ENCODE peak calls at places on chromosomes 12 and 14, in eight cellular contexts. One of them, this sample, is unnamed.

GRCh38 chr12:117040496-117040895 is 58.7 kb downstream of the TESC start:
- DNase-seq in stomach: no peak
- DNase-seq in esophagus muscularis mucosa: no peak
- DNase-seq in spleen: peak; percentile 65
- DNase-seq in HepG2: no peak
- DNase-seq in GM12891: no peak
- DNase-seq in sigmoid colon: no peak
- DNase-seq in vagina: no peak
- DNase-seq in this sample: no peak

GRCh38 chr14:100806386-100806785 is 19.5 kb upstream of the MEG3 start:
- DNase-seq in stomach: no peak
- DNase-seq in esophagus muscularis mucosa: no peak
- DNase-seq in spleen: no peak
- DNase-seq in HepG2: no peak
- DNase-seq in GM12891: no peak
- DNase-seq in sigmoid colon: no peak
- DNase-seq in vagina: no peak
- DNase-seq in this sample: no peak

GRCh38 chr14:32330356-32331226 is 1.5 kb downstream of the AKAP6 start:
- DNase-seq in stomach: no peak
- DNase-seq in esophagus muscularis mucosa: no peak
- DNase-seq in spleen: no peak
- DNase-seq in HepG2: no peak
- DNase-seq in GM12891: no peak
- DNase-seq in sigmoid colon: no peak
- DNase-seq in vagina: no peak
- DNase-seq in this sample: no peak

GRCh38 chr14:80055226-80055625 is 156.1 kb downstream of the DIO2 start:
- DNase-seq in stomach: no peak
- DNase-seq in esophagus muscularis mucosa: no peak
- DNase-seq in spleen: no peak
- DNase-seq in HepG2: no peak
- DNase-seq in GM12891: no peak
- DNase-seq in sigmoid colon: no peak
- DNase-seq in vagina: no peak
- DNase-seq in this sample: no peak

GRCh38 chr12:102680296-102680695 is 199.9 kb upstream of the IGF1 start:
- DNase-seq in stomach: no peak
- DNase-seq in esophagus muscularis mucosa: no peak
- DNase-seq in spleen: no peak
- DNase-seq in HepG2: no peak
- DNase-seq in GM12891: no peak
- DNase-seq in sigmoid colon: no peak
- DNase-seq in vagina: no peak
- DNase-seq in this sample: no peak

GRCh38 chr14:92005019-92005418 is 34.8 kb downstream of the TRIP11 start:
- DNase-seq in stomach: no peak
- DNase-seq in esophagus muscularis mucosa: no peak
- DNase-seq in spleen: no peak
- DNase-seq in HepG2: no peak
- DNase-seq in GM12891: no peak
- DNase-seq in sigmoid colon: no peak
- DNase-seq in vagina: no peak
- DNase-seq in this sample: no peak

GRCh38 chr12:75592638-75593335 is 81.4 kb upstream of the KRR1 start:
- DNase-seq in stomach: no peak
- DNase-seq in esophagus muscularis mucosa: no peak
- DNase-seq in spleen: no peak
- DNase-seq in HepG2: peak; percentile 4
- DNase-seq in GM12891: no peak
- DNase-seq in sigmoid colon: no peak
- DNase-seq in vagina: no peak
- DNase-seq in this sample: no peak

GRCh38 chr12:89951050-89951693 is 242.5 kb upstream of the ATP2B1 start:
- DNase-seq in stomach: no peak
- DNase-seq in esophagus muscularis mucosa: no peak
- DNase-seq in spleen: no peak
- DNase-seq in HepG2: no peak
- DNase-seq in GM12891: no peak
- DNase-seq in sigmoid colon: no peak
- DNase-seq in vagina: no peak
- DNase-seq in this sample: no peak

DNA sequence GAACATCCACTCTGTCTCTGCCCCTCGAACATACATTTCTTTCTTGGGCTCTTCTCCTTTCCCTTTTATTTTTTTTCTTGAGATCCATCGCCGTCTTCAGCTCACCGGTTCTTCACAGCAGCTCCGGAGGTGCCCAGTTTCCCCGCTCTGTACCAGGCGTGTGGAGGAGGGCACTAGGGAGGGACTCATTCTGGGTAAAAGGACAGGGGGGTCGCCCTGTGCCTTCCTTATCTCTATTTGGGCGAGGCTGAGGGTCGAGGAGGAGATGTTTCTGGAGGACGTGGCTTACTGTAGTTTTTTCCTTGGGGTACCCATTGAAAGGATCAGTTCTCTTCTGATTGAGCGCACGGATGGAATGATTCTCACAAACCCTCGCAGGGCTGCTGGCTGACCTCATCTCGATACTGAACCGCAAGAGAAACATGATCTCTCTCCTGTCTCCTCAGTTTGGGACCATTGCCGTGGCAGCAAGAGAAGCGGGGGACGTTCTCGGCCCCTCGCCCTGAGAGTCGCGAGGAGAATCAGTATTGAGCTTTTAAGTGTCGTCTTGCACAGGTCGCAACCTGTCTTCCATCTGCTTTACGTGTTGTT is 386 bp downstream of the LIN52 start:
- DNase-seq in stomach: no peak
- DNase-seq in esophagus muscularis mucosa: no peak
- DNase-seq in spleen: no peak
- DNase-seq in HepG2: peak; percentile 10
- DNase-seq in GM12891: no peak
- DNase-seq in sigmoid colon: no peak
- DNase-seq in vagina: no peak
- DNase-seq in this sample: peak; percentile 7
- TF ChIP-seq POLR2AphosphoS5 in stomach: no peak
- TF ChIP-seq POLR2AphosphoS5 in esophagus muscularis mucosa: no peak
- TF ChIP-seq POLR2AphosphoS5 in spleen: no peak
- TF ChIP-seq POLR2AphosphoS5 in HepG2: no peak
- TF ChIP-seq POLR2AphosphoS5 in GM12891: peak; percentile 25
- TF ChIP-seq POLR2AphosphoS5 in sigmoid colon: no peak
- TF ChIP-seq POLR2AphosphoS5 in vagina: no peak
- TF ChIP-seq POLR2AphosphoS5 in this sample: peak; percentile 38

GRCh38 chr12:65923228-65923627 is 98.9 kb downstream of the HMGA2 start:
- DNase-seq in stomach: no peak
- DNase-seq in esophagus muscularis mucosa: no peak
- DNase-seq in spleen: no peak
- DNase-seq in HepG2: no peak
- DNase-seq in GM12891: no peak
- DNase-seq in sigmoid colon: no peak
- DNase-seq in vagina: no peak
- DNase-seq in this sample: no peak

GRCh38 chr12:65929641-65930040 is 105.4 kb downstream of the HMGA2 start:
- DNase-seq in stomach: no peak
- DNase-seq in esophagus muscularis mucosa: no peak
- DNase-seq in spleen: no peak
- DNase-seq in HepG2: no peak
- DNase-seq in GM12891: no peak
- DNase-seq in sigmoid colon: no peak
- DNase-seq in vagina: no peak
- DNase-seq in this sample: no peak

GRCh38 chr12:65922077-65922476 is 97.8 kb downstream of the HMGA2 start:
- DNase-seq in stomach: no peak
- DNase-seq in esophagus muscularis mucosa: no peak
- DNase-seq in spleen: no peak
- DNase-seq in HepG2: no peak
- DNase-seq in GM12891: no peak
- DNase-seq in sigmoid colon: no peak
- DNase-seq in vagina: no peak
- DNase-seq in this sample: no peak

GRCh38 chr12:65926119-65927004 is 102.1 kb downstream of the HMGA2 start:
- DNase-seq in stomach: no peak
- DNase-seq in esophagus muscularis mucosa: no peak
- DNase-seq in spleen: no peak
- DNase-seq in HepG2: peak; percentile 88
- DNase-seq in GM12891: no peak
- DNase-seq in sigmoid colon: no peak
- DNase-seq in vagina: no peak
- DNase-seq in this sample: no peak

DNA sequence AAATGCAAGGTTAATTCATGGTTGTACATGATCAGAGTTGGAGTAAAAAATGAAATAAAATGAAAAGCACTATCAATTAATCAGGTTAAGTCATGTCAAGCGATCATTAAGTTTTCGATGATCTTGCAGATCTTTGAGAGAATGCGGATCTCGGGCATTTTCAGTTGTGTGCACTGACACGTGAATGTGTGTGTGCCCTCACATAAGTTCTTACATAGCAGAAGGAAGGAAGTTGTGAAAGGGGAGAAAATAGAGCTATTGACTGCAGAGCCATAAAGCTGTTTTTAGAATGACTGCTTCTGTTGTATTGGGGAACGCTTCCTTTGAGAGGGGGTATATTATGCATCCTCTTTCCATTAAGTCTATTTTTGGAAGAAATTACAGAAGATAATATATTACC is 101.3 kb downstream of the HMGA2 start:
- DNase-seq in stomach: no peak
- DNase-seq in esophagus muscularis mucosa: no peak
- DNase-seq in spleen: no peak
- DNase-seq in HepG2: peak; percentile 25
- DNase-seq in GM12891: no peak
- DNase-seq in sigmoid colon: no peak
- DNase-seq in vagina: no peak
- DNase-seq in this sample: no peak
- TF ChIP-seq POLR2A in stomach: no peak
- TF ChIP-seq POLR2A in esophagus muscularis mucosa: no peak
- TF ChIP-seq POLR2A in spleen: no peak
- TF ChIP-seq POLR2A in HepG2: no peak
- TF ChIP-seq POLR2A in GM12891: no peak
- TF ChIP-seq POLR2A in sigmoid colon: no peak
- TF ChIP-seq POLR2A in vagina: no peak
- TF ChIP-seq POLR2A in this sample: no peak

GRCh38 chr14:58747181-58747580 is 109.4 kb downstream of the DACT1 start:
- DNase-seq in stomach: no peak
- DNase-seq in esophagus muscularis mucosa: no peak
- DNase-seq in spleen: no peak
- DNase-seq in HepG2: no peak
- DNase-seq in GM12891: no peak
- DNase-seq in sigmoid colon: peak; percentile 84
- DNase-seq in vagina: no peak
- DNase-seq in this sample: no peak

GRCh38 chr14:58751788-58752187 is 114.0 kb downstream of the DACT1 start:
- DNase-seq in stomach: no peak
- DNase-seq in esophagus muscularis mucosa: no peak
- DNase-seq in spleen: no peak
- DNase-seq in HepG2: no peak
- DNase-seq in GM12891: no peak
- DNase-seq in sigmoid colon: no peak
- DNase-seq in vagina: no peak
- DNase-seq in this sample: no peak

GRCh38 chr14:58750321-58751269 is 112.8 kb downstream of the DACT1 start:
- DNase-seq in stomach: no peak
- DNase-seq in esophagus muscularis mucosa: no peak
- DNase-seq in spleen: no peak
- DNase-seq in HepG2: no peak
- DNase-seq in GM12891: no peak
- DNase-seq in sigmoid colon: no peak
- DNase-seq in vagina: no peak
- DNase-seq in this sample: no peak

GRCh38 chr14:58746701-58747100 is 108.9 kb downstream of the DACT1 start:
- DNase-seq in stomach: no peak
- DNase-seq in esophagus muscularis mucosa: no peak
- DNase-seq in spleen: no peak
- DNase-seq in HepG2: no peak
- DNase-seq in GM12891: no peak
- DNase-seq in sigmoid colon: no peak
- DNase-seq in vagina: no peak
- DNase-seq in this sample: no peak

DNA sequence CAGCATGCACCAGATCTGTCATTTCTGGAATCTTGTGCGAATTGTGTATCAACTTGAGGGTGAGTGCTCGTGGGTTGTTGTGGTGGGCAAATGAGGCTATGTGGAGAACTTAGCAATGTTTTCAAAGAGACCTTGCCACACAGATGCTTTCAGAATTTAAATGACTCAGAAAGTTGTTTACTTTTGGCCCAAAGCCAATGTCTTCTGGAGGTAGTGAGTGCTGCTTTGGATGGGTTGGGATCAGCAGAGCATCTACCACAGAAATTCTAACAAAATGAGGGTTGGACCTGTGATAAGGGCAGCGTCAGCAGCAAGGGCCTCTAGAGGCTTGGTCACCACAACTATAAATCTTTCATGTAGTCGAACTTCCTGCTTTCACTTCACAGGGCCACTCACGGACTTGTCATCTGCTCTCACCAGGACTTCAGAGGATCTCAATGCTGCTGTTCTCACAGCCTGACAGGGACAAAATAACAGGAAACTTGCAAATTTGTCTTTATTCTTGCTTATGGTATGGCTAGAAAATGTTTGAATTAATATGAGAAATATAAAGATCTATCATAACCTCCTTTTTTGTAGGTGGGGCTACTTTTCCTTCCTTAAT is 111.4 kb downstream of the DACT1 start:
- DNase-seq in stomach: peak; percentile 51
- DNase-seq in esophagus muscularis mucosa: no peak
- DNase-seq in spleen: no peak
- DNase-seq in HepG2: peak; percentile 4
- DNase-seq in GM12891: peak; percentile 6
- DNase-seq in sigmoid colon: no peak
- DNase-seq in vagina: no peak
- DNase-seq in this sample: no peak
- TF ChIP-seq POLR2AphosphoS5 in stomach: peak; percentile 63
- TF ChIP-seq POLR2AphosphoS5 in esophagus muscularis mucosa: peak; percentile 7
- TF ChIP-seq POLR2AphosphoS5 in spleen: no peak
- TF ChIP-seq POLR2AphosphoS5 in HepG2: no peak
- TF ChIP-seq POLR2AphosphoS5 in GM12891: no peak
- TF ChIP-seq POLR2AphosphoS5 in sigmoid colon: peak; percentile 31
- TF ChIP-seq POLR2AphosphoS5 in vagina: no peak
- TF ChIP-seq POLR2AphosphoS5 in this sample: no peak

DNA sequence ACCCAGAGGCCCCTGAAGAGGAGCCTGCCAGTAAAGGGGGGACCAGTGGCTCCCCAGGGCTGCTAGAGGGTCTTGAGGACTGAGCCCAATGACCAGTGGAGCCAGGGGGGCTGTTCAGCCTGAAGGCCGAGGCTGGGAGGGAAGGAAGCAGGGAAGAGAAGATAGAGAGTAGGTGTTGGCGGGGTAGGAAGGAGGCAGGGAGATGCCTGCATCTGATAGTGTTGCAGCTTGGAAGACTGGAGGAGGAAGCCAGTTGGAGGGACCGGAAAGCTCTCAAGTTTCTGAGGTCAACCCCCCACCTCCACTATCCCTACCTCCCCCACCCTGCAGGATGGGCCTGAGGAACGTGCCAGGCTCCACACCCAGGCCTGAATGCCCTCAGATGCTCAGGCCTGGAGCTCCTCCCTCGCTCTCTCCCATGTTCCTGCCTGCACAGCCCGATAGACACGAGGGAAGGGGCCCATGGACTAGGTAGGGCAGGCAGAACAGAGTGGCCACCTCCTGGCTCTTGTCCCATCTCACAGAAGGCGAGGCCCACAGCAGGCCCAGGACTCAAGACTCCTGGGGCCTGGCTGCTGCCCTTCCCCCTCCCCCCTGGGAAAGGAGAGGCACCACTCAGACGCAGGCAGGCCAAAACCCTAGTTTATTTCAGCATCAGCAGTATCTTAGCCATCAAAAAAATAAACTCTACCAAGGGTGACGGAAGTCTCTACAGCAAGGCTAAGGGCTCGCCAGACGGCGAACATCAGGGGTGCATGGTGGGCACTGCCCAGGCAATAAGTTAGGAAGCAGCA is 3.4 kb downstream of the CKB start:
- DNase-seq in stomach: peak; percentile 43
- DNase-seq in esophagus muscularis mucosa: no peak
- DNase-seq in spleen: peak; percentile 69
- DNase-seq in HepG2: no peak
- DNase-seq in GM12891: no peak
- DNase-seq in sigmoid colon: peak; percentile 76
- DNase-seq in vagina: no peak
- DNase-seq in this sample: no peak
- TF ChIP-seq POLR2A in stomach: no peak
- TF ChIP-seq POLR2A in esophagus muscularis mucosa: no peak
- TF ChIP-seq POLR2A in spleen: no peak
- TF ChIP-seq POLR2A in HepG2: no peak
- TF ChIP-seq POLR2A in GM12891: no peak
- TF ChIP-seq POLR2A in sigmoid colon: no peak
- TF ChIP-seq POLR2A in vagina: no peak
- TF ChIP-seq POLR2A in this sample: no peak